ENCODE peak calls at places on chromosome 22, in four cellular contexts. M, Z, B and C are unnamed samples.

GRCh38 chr22:33869946-33870345 is 50.3 kb downstream of the LARGE1 start:
- DNase-seq in B (no peak), Z (no peak), M (no peak), C (no peak)

GRCh38 chr22:30285176-30285845 is 4.0 kb downstream of the CASTOR1 start:
- DNase-seq in Z (no peak), M (no peak), B (no peak), C (no peak)

GRCh38 chr22:24402460-24403192 is 24.8 kb upstream of the ADORA2A start:
- DNase-seq in Z (peak; percentile 89), M (no peak), B (peak; percentile 90), C (no peak)

GRCh38 chr22:36386900-36387663 is 685 bp downstream of the MYH9 start:
- DNase-seq in Z (no peak), M (no peak), B (peak; percentile 67), C (no peak)

GRCh38 chr22:27218012-27218483 is 560.7 kb downstream of the MIAT start:
- DNase-seq in B (no peak), M (no peak), Z (no peak), C (no peak)

GRCh38 chr22:17501679-17502285 is 61.5 kb upstream of the SLC25A18 start:
- DNase-seq in Z (peak; percentile 85), B (peak; percentile 50), M (peak; percentile 2), C (peak; percentile 48)

GRCh38 chr22:36744791-36745190 is 31.1 kb downstream of the IFT27 start:
- DNase-seq in B (no peak), Z (no peak), M (no peak), C (no peak)

GRCh38 chr22:35622132-35622913 is 5.2 kb upstream of the MB start:
- DNase-seq in Z (no peak), B (peak; percentile 63), M (no peak), C (no peak)

GRCh38 chr22:36644333-36644757 is 59.2 kb downstream of the CACNG2 start:
- DNase-seq in Z (peak; percentile 96), B (peak; percentile 39), M (no peak), C (peak; percentile 67)

GRCh38 chr22:21641417-21641794 is 696 bp upstream of the SDF2L1 start:
- DNase-seq in Z (peak; percentile 64), B (no peak), M (no peak), C (peak; percentile 60)

GRCh38 chr22:30325724-30326703 is 727 bp downstream of the TBC1D10A start:
- DNase-seq in B (peak; percentile 35), Z (no peak), M (no peak), C (no peak)

GRCh38 chr22:50604623-50605348 is 4.2 kb downstream of the MAPK8IP2 start:
- DNase-seq in Z (no peak), M (no peak), B (no peak), C (no peak)

GRCh38 chr22:20061481-20061861 is 18.6 kb upstream of the DGCR8 start:
- DNase-seq in B (no peak), M (no peak), Z (peak; percentile 70), C (no peak)

GRCh38 chr22:50731811-50732624 is 6.0 kb upstream of the ACR start:
- DNase-seq in Z (peak; percentile 55), B (peak; percentile 22), M (peak; percentile 36), C (peak; percentile 66)

GRCh38 chr22:27752771-27753170 is 48.8 kb downstream of the MN1 start:
- DNase-seq in M (no peak), B (peak; percentile 56), Z (peak; percentile 45), C (no peak)

GRCh38 chr22:23673826-23674690 is 16.8 kb upstream of the RGL4 start:
- DNase-seq in B (no peak), M (no peak), Z (no peak), C (no peak)

GRCh38 chr22:35956850-35957249 is 71.8 kb downstream of the RBFOX2 start:
- DNase-seq in M (no peak), Z (no peak), B (no peak), C (no peak)

GRCh38 chr22:22210375-22210774 is 34.2 kb upstream of the VPREB1 start:
- DNase-seq in Z (peak; percentile 43), M (no peak), B (no peak), C (no peak)

GRCh38 chr22:26471522-26471921 is 12.1 kb downstream of the HPS4 start:
- DNase-seq in Z (no peak), B (no peak), M (no peak), C (no peak)

GRCh38 chr22:18968011-18968749 is 32.1 kb upstream of the PRODH start:
- DNase-seq in M (no peak), B (peak; percentile 34), Z (peak; percentile 37), C (peak; percentile 76)

GRCh38 chr22:31921106-31921505 is 23.2 kb upstream of the YWHAH start:
- DNase-seq in Z (no peak), B (no peak), M (no peak), C (no peak)

GRCh38 chr22:36397081-36397766 is 9.5 kb upstream of the MYH9 start:
- DNase-seq in M (no peak), Z (peak; percentile 81), B (no peak), C (no peak)

GRCh38 chr22:23302171-23303002 is 122.1 kb downstream of the BCR start:
- DNase-seq in B (no peak), Z (peak; percentile 14), M (no peak), C (peak; percentile 6)

GRCh38 chr22:42168476-42168875 is 37.9 kb upstream of the CYP2D6 start:
- DNase-seq in M (no peak), B (no peak), Z (no peak), C (no peak)

GRCh38 chr22:23405366-23405851 is 174.7 kb downstream of the IGLL1 start:
- DNase-seq in B (no peak), Z (no peak), M (no peak), C (no peak)

GRCh38 chr22:39068033-39068785 is 8.9 kb upstream of the APOBEC3G start:
- DNase-seq in Z (no peak), M (no peak), B (no peak), C (peak; percentile 51)

GRCh38 chr22:29254283-29254653 is 13.5 kb downstream of the RHBDD3 start:
- DNase-seq in B (no peak), Z (no peak), M (no peak), C (no peak)

GRCh38 chr22:27489265-27489675 is 312.3 kb downstream of the MN1 start:
- DNase-seq in B (no peak), Z (peak; percentile 44), M (no peak), C (no peak)

GRCh38 chr22:29744902-29745301 is 21.9 kb downstream of the ZMAT5 start:
- DNase-seq in M (no peak), Z (peak; percentile 14), B (no peak), C (no peak)

GRCh38 chr22:31055322-31056159 is 25.6 kb upstream of the SMTN start:
- DNase-seq in Z (peak; percentile 99), B (peak; percentile 79), M (no peak), C (peak; percentile 22)

GRCh38 chr22:46287873-46288751 is 8.6 kb upstream of the GTSE1 start:
- DNase-seq in Z (no peak), M (no peak), B (no peak), C (no peak)

GRCh38 chr22:46288846-46289243 is 7.8 kb upstream of the GTSE1 start:
- DNase-seq in M (no peak), B (no peak), Z (no peak), C (no peak)

GRCh38 chr22:46286941-46287872 is 9.5 kb upstream of the GTSE1 start:
- DNase-seq in M (no peak), Z (no peak), B (no peak), C (no peak)

GRCh38 chr22:46289244-46289891 is 7.3 kb upstream of the GTSE1 start:
- DNase-seq in Z (no peak), M (no peak), B (no peak), C (no peak)

DNA sequence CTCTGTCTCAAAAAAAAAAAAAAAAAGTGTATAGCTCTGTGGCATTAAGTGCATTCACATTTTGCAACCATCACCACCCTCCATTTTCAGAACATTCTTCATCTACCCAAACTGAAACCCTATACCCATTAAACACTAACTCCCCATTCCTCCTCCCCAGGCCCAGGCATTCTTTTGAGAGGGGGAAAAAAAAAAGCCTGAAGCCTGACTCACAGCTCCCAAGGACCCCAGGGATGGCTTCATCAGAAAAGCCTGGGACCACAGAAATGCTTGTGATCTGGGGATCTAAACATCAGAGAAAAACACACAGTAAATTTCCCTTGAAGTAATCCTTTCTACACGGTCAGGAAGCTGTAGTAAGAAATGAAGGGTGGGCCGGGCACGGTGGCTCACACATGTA is 10.7 kb upstream of the GTSE1 start:
- DNase-seq in B (no peak), M (no peak), Z (no peak), C (no peak)
- H3K4me1 ChIP-seq in B (peaks cover 21% of the 10 kb centered on the region), M (peaks cover 12% of the 10 kb centered on the region), Z (no peaks in the 10 kb centered on the region), C (no peaks in the 10 kb centered on the region)

DNA sequence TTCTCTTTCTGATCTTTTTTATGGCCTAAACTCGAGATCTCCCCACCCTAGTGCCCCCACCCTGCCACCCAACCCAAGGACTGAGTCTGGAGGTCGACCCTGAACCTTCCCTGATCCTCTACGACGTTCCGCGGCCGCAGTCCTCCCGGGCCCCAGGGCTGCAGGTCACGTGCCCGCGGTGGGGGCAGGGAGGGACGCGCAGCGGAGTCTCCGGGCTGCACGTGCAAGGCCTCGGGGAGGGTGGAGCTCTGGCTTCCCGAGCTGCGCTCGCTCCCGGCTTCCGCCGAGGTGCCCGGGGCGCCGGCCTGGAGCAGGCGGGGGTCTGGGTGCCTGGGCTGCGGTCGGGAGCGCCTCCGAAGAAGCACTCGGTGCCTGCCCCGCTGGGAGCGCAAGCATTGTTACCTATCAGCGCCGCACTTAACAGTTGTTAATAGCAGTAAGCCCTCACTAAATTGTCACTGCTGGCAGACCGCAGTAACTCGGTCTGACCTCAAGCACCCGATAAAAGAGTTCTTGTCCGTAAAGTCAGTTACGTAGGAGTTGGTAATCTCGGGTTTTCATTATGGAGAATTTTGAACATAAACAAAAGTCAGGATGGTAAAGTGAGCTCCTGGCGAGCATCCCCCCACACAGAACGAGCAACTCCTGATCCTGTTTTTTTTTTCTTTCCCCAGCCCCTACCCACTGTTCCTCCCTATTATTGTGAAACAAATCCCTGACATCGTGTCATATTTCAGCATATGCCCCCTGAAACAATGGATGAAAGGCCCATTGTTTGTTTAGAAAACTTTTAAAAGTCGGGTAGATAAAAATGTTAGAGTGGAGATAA is 69.7 kb upstream of the EP300 start:
- DNase-seq in Z (peak; percentile 96), M (peak; percentile 71), B (peak; percentile 91), C (peak; percentile 88)
- H3K4me3 ChIP-seq in Z (peak overlapping the region; percentile 54), M (peak overlapping the region; percentile 95), B (peak overlapping the region; percentile 81), C (peak overlapping the region; percentile 52)

GRCh38 chr22:49024775-49025440 is 802.8 kb downstream of the BRD1 start:
- DNase-seq in M (no peak), Z (no peak), B (no peak), C (no peak)
- H3K9me3 ChIP-seq in M (no peaks in the 10 kb centered on the region), Z (no peaks in the 10 kb centered on the region), B (no peaks in the 10 kb centered on the region), C (no peaks in the 10 kb centered on the region)

GRCh38 chr22:37749223-37749622 is 52.4 kb downstream of the TRIOBP start:
- DNase-seq in M (no peak), Z (no peak), B (no peak), C (no peak)
- H3K4me1 ChIP-seq in M (peaks cover 18% of the 10 kb centered on the region), Z (peaks cover 48% of the 10 kb centered on the region), B (peaks cover 76% of the 10 kb centered on the region), C (peaks cover 5% of the 10 kb centered on the region)